ENCODE peak calls at places on chromosomes 11 and 22, in ten cellular contexts. One of them, this sample, is unnamed.

GRCh38 chr11:18314794-18315523 is 7.0 kb downstream of the HPS5 start:
- DNase-seq in breast epithelium: no peak
- DNase-seq in kidney epithelial cell: no peak
- DNase-seq in Peyer's patch: no peak
- DNase-seq in cardiac fibroblast: no peak
- DNase-seq in HCT116: no peak
- DNase-seq in psoas muscle: no peak
- DNase-seq in prostate gland: no peak
- DNase-seq in Calu3: no peak
- DNase-seq in RWPE1: no peak
- DNase-seq in this sample: no peak

GRCh38 chr11:86947541-86947940 is 7.7 kb downstream of the FZD4 start:
- DNase-seq in breast epithelium: no peak
- DNase-seq in kidney epithelial cell: no peak
- DNase-seq in Peyer's patch: no peak
- DNase-seq in cardiac fibroblast: peak
- DNase-seq in HCT116: no peak
- DNase-seq in psoas muscle: no peak
- DNase-seq in prostate gland: no peak
- DNase-seq in Calu3: no peak
- DNase-seq in RWPE1: no peak
- DNase-seq in this sample: no peak

GRCh38 chr11:37506516-37506915 is 908.5 kb upstream of the RAG2 start:
- DNase-seq in breast epithelium: no peak
- DNase-seq in kidney epithelial cell: no peak
- DNase-seq in Peyer's patch: no peak
- DNase-seq in cardiac fibroblast: peak
- DNase-seq in HCT116: no peak
- DNase-seq in psoas muscle: no peak
- DNase-seq in prostate gland: no peak
- DNase-seq in Calu3: no peak
- DNase-seq in RWPE1: no peak
- DNase-seq in this sample: no peak

GRCh38 chr11:690738-691633 is 4.0 kb downstream of the DEAF1 start:
- DNase-seq in breast epithelium: no peak
- DNase-seq in kidney epithelial cell: no peak
- DNase-seq in Peyer's patch: no peak
- DNase-seq in cardiac fibroblast: no peak
- DNase-seq in HCT116: no peak
- DNase-seq in psoas muscle: no peak
- DNase-seq in prostate gland: no peak
- DNase-seq in Calu3: no peak
- DNase-seq in RWPE1: no peak
- DNase-seq in this sample: no peak

GRCh38 chr11:17672469-17672868 is 46.9 kb upstream of the MYOD1 start:
- DNase-seq in breast epithelium: no peak
- DNase-seq in kidney epithelial cell: no peak
- DNase-seq in Peyer's patch: no peak
- DNase-seq in cardiac fibroblast: no peak
- DNase-seq in HCT116: no peak
- DNase-seq in psoas muscle: no peak
- DNase-seq in prostate gland: no peak
- DNase-seq in Calu3: no peak
- DNase-seq in RWPE1: no peak
- DNase-seq in this sample: no peak

GRCh38 chr11:126791446-126791845 is 209.1 kb downstream of the KIRREL3 start:
- DNase-seq in breast epithelium: no peak
- DNase-seq in kidney epithelial cell: no peak
- DNase-seq in Peyer's patch: no peak
- DNase-seq in cardiac fibroblast: no peak
- DNase-seq in HCT116: no peak
- DNase-seq in psoas muscle: no peak
- DNase-seq in prostate gland: no peak
- DNase-seq in Calu3: no peak
- DNase-seq in RWPE1: no peak
- DNase-seq in this sample: no peak

GRCh38 chr11:109138200-109138599 is 283.8 kb upstream of the C11orf87 start:
- DNase-seq in breast epithelium: no peak
- DNase-seq in kidney epithelial cell: no peak
- DNase-seq in Peyer's patch: no peak
- DNase-seq in cardiac fibroblast: peak
- DNase-seq in HCT116: no peak
- DNase-seq in psoas muscle: no peak
- DNase-seq in prostate gland: no peak
- DNase-seq in Calu3: no peak
- DNase-seq in RWPE1: peak
- DNase-seq in this sample: no peak

GRCh38 chr22:47432683-47433082 is 670.2 kb downstream of the TBC1D22A start:
- DNase-seq in breast epithelium: no peak
- DNase-seq in kidney epithelial cell: no peak
- DNase-seq in Peyer's patch: no peak
- DNase-seq in cardiac fibroblast: no peak
- DNase-seq in HCT116: no peak
- DNase-seq in psoas muscle: no peak
- DNase-seq in prostate gland: no peak
- DNase-seq in Calu3: no peak
- DNase-seq in RWPE1: no peak
- DNase-seq in this sample: no peak

GRCh38 chr11:79956061-79956460 is 515.2 kb upstream of the TENM4 start:
- DNase-seq in breast epithelium: no peak
- DNase-seq in kidney epithelial cell: no peak
- DNase-seq in Peyer's patch: no peak
- DNase-seq in cardiac fibroblast: no peak
- DNase-seq in HCT116: no peak
- DNase-seq in psoas muscle: no peak
- DNase-seq in prostate gland: no peak
- DNase-seq in Calu3: no peak
- DNase-seq in RWPE1: no peak
- DNase-seq in this sample: no peak

GRCh38 chr11:63592975-63593395 is 21.2 kb downstream of the PLAAT3 start:
- DNase-seq in breast epithelium: no peak
- DNase-seq in kidney epithelial cell: no peak
- DNase-seq in Peyer's patch: no peak
- DNase-seq in cardiac fibroblast: peak
- DNase-seq in HCT116: no peak
- DNase-seq in psoas muscle: no peak
- DNase-seq in prostate gland: no peak
- DNase-seq in Calu3: peak
- DNase-seq in RWPE1: no peak
- DNase-seq in this sample: no peak

GRCh38 chr11:8087185-8087584 is 6.2 kb downstream of the TUB start:
- DNase-seq in breast epithelium: no peak
- DNase-seq in kidney epithelial cell: no peak
- DNase-seq in Peyer's patch: no peak
- DNase-seq in cardiac fibroblast: no peak
- DNase-seq in HCT116: no peak
- DNase-seq in psoas muscle: no peak
- DNase-seq in prostate gland: no peak
- DNase-seq in Calu3: no peak
- DNase-seq in RWPE1: no peak
- DNase-seq in this sample: no peak

GRCh38 chr11:83736689-83737088 is 450.5 kb upstream of the CCDC90B start:
- DNase-seq in breast epithelium: no peak
- DNase-seq in kidney epithelial cell: no peak
- DNase-seq in Peyer's patch: no peak
- DNase-seq in cardiac fibroblast: no peak
- DNase-seq in HCT116: no peak
- DNase-seq in psoas muscle: no peak
- DNase-seq in prostate gland: no peak
- DNase-seq in Calu3: no peak
- DNase-seq in RWPE1: no peak
- DNase-seq in this sample: no peak

GRCh38 chr11:65417221-65417701 is 5.3 kb upstream of the NEAT1 start:
- DNase-seq in breast epithelium: no peak
- DNase-seq in kidney epithelial cell: no peak
- DNase-seq in Peyer's patch: no peak
- DNase-seq in cardiac fibroblast: peak
- DNase-seq in HCT116: no peak
- DNase-seq in psoas muscle: no peak
- DNase-seq in prostate gland: peak
- DNase-seq in Calu3: no peak
- DNase-seq in RWPE1: no peak
- DNase-seq in this sample: no peak

GRCh38 chr11:120115272-120116000 is 22.5 kb downstream of the TRIM29 start:
- DNase-seq in breast epithelium: no peak
- DNase-seq in kidney epithelial cell: no peak
- DNase-seq in Peyer's patch: no peak
- DNase-seq in cardiac fibroblast: no peak
- DNase-seq in HCT116: no peak
- DNase-seq in psoas muscle: no peak
- DNase-seq in prostate gland: no peak
- DNase-seq in Calu3: no peak
- DNase-seq in RWPE1: no peak
- DNase-seq in this sample: no peak
- TF ChIP-seq CTCF in breast epithelium: no peak
- TF ChIP-seq CTCF in kidney epithelial cell: peak
- TF ChIP-seq CTCF in Peyer's patch: no peak
- TF ChIP-seq CTCF in cardiac fibroblast: peak
- TF ChIP-seq CTCF in HCT116: no peak
- TF ChIP-seq CTCF in psoas muscle: no peak
- TF ChIP-seq CTCF in prostate gland: no peak
- TF ChIP-seq CTCF in Calu3: no peak
- TF ChIP-seq CTCF in RWPE1: no peak
- TF ChIP-seq CTCF in this sample: peak

DNA sequence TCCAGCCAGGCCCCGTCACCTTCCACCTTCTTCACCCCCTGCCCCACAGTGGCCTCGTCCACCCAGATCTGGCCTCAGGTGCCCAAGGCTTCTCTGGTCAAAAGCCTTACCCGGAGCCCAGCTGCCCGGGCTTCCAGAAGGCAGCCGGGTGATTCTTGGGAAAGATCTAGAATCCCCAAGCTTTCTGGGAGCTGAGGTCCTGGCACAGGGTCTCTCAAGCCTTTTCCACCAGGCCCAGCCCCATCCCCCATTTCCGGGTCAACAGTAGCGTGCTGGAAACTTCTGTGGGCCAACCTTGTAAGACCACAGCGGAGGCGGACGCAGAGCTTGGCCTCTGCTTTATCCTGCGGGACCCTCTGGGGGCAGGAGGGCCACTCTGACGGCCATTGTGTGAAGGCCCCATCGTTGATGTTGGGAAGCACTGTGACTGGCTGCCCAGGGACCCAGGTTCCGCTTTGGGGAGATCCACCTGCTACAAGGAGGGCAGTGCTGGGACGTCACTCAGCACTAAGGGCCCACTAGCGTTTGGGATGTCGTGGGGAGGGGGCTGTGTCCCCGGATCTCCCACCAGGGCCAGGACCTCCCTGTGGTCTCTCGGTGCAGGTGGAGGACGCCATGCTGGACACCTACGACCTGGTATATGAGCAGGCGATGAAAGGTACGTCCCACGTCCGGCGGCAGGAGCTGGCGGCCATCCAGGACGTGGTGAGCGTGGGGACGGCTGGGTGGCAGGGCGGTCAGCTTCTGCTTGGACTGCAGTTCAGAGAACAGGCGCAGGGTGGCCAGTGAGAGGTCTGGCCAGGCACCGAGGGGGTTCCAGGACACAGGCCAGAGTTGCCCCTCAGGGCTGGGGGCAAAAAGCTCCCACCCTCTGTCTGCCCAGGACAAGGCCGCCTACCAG is 11.5 kb downstream of the TSPAN32 start:
- DNase-seq in breast epithelium: no peak
- DNase-seq in kidney epithelial cell: no peak
- DNase-seq in Peyer's patch: peak
- DNase-seq in cardiac fibroblast: no peak
- DNase-seq in HCT116: no peak
- DNase-seq in psoas muscle: no peak
- DNase-seq in prostate gland: no peak
- DNase-seq in Calu3: no peak
- DNase-seq in RWPE1: no peak
- DNase-seq in this sample: no peak
- TF ChIP-seq CTCF in breast epithelium: no peak
- TF ChIP-seq CTCF in kidney epithelial cell: no peak
- TF ChIP-seq CTCF in Peyer's patch: no peak
- TF ChIP-seq CTCF in cardiac fibroblast: no peak
- TF ChIP-seq CTCF in HCT116: no peak
- TF ChIP-seq CTCF in psoas muscle: no peak
- TF ChIP-seq CTCF in prostate gland: no peak
- TF ChIP-seq CTCF in Calu3: no peak
- TF ChIP-seq CTCF in RWPE1: no peak
- TF ChIP-seq CTCF in this sample: no peak

DNA sequence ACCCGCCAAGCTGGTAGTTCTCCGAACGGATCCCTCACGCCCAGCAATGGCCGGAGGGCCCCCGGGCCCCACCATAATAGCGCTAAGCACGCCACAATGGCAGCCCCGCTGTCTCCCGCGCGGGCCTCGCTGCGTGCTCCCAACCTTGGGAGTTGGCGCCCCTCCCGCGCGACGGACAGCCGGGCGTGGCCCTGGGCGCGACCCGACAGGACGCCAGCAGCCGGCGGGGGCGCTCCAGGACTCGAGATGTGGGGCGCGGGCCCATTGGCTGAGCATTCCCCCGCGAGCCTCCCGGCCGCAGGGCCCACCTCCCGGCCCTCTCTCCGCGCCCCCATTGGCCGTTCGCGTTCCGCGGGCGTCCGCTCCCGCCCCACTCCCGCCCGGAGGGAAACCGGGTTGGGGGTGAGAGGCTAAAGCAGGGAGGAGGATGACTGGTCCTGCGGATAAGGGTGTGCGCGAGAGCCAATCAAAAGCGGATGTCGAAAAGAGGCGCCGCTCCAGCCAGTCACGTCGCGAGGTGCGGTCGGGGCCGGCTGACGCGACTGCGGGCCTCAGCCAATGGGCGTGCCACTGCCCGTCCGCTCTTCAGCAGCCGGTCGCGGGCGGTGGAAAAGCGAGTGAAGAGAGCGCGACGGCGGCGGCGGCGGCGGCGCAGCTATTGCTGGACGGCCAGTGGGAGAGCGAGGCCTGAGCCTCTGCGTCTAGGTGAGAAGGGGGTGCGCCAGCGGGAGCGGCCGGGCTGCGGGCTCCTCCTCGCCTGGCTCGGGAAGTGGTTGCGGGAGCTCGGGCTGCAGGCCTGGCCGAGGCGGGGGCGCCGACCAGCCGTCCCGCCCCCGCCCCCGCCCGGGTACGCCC is at the start of gene FAR1:
- DNase-seq in breast epithelium: peak
- DNase-seq in kidney epithelial cell: peak
- DNase-seq in Peyer's patch: peak
- DNase-seq in cardiac fibroblast: peak
- DNase-seq in HCT116: peak
- DNase-seq in psoas muscle: peak
- DNase-seq in prostate gland: peak
- DNase-seq in Calu3: peak
- DNase-seq in RWPE1: peak
- DNase-seq in this sample: peak
- TF ChIP-seq CTCF in breast epithelium: peak
- TF ChIP-seq CTCF in kidney epithelial cell: peak
- TF ChIP-seq CTCF in Peyer's patch: peak
- TF ChIP-seq CTCF in cardiac fibroblast: peak
- TF ChIP-seq CTCF in HCT116: no peak
- TF ChIP-seq CTCF in psoas muscle: peak
- TF ChIP-seq CTCF in prostate gland: peak
- TF ChIP-seq CTCF in Calu3: peak
- TF ChIP-seq CTCF in RWPE1: peak
- TF ChIP-seq CTCF in this sample: no peak

DNA sequence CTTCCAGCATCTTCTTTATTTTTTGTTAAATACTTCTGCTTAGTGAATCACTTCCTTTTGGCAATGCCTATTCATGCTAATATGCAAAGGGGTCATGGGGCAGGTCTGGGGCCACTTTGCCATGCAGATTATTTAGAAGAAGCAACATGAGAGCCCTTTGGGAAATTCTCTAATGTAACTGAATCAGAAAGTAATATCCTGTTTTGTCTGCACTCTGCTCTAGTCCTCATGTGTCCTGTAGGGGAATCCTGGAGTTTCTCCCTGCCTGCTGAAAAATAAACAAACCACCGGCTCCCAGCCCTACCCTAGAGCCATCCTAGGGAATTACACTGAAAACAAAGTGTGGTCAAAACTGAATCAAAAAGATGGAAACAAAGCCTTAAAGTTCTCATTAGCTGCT is 176.4 kb upstream of the POU2AF2 start:
- DNase-seq in breast epithelium: no peak
- DNase-seq in kidney epithelial cell: no peak
- DNase-seq in Peyer's patch: no peak
- DNase-seq in cardiac fibroblast: peak
- DNase-seq in HCT116: peak
- DNase-seq in psoas muscle: no peak
- DNase-seq in prostate gland: no peak
- DNase-seq in Calu3: no peak
- DNase-seq in RWPE1: no peak
- DNase-seq in this sample: no peak
- TF ChIP-seq CTCF in breast epithelium: no peak
- TF ChIP-seq CTCF in kidney epithelial cell: no peak
- TF ChIP-seq CTCF in Peyer's patch: no peak
- TF ChIP-seq CTCF in cardiac fibroblast: peak
- TF ChIP-seq CTCF in HCT116: no peak
- TF ChIP-seq CTCF in psoas muscle: no peak
- TF ChIP-seq CTCF in prostate gland: no peak
- TF ChIP-seq CTCF in Calu3: no peak
- TF ChIP-seq CTCF in RWPE1: no peak
- TF ChIP-seq CTCF in this sample: peak

This sample was measured in retinal pigment epithelial cell.